ENCODE peak calls at places on chromosome 5, in four cellular contexts. V is lower lobe of right lung, N is tibial nerve, M is heart left ventricle. C is an unnamed sample.

GRCh38 chr5:24642022-24642421 is 2.8 kb downstream of the CDH10 start:
- DNase-seq in M (no peak), N (no peak), V (no peak), C (peak)

GRCh38 chr5:173800340-173800739 is 87.8 kb upstream of the CPEB4 start:
- DNase-seq in V (no peak), M (no peak), N (no peak), C (no peak)

GRCh38 chr5:140567136-140567818 is 2.6 kb downstream of the SLC35A4 start:
- DNase-seq in N (no peak), V (no peak), M (no peak), C (no peak)

GRCh38 chr5:99179206-99179605 is 250.4 kb upstream of the CHD1 start:
- DNase-seq in N (no peak), M (no peak), V (no peak), C (no peak)

GRCh38 chr5:174134545-174134944 is 89.0 kb downstream of the NSG2 start:
- DNase-seq in M (no peak), V (no peak), N (no peak), C (no peak)

GRCh38 chr5:148697177-148697820 is 43.0 kb upstream of the HTR4 start:
- DNase-seq in N (no peak), V (no peak), M (no peak), C (peak)

GRCh38 chr5:93141969-93142368 is 439.1 kb downstream of the NR2F1-AS1 start:
- DNase-seq in N (no peak), M (no peak), V (no peak), C (no peak)

GRCh38 chr5:178772351-178772750 is 41.9 kb upstream of the ZNF354A start:
- DNase-seq in N (no peak), M (no peak), V (no peak), C (no peak)

GRCh38 chr5:61504143-61504542 is 172.1 kb downstream of the ZSWIM6 start:
- DNase-seq in N (no peak), M (no peak), V (no peak), C (no peak)

GRCh38 chr5:154727361-154727760 is 27.8 kb upstream of the LARP1 start:
- DNase-seq in V (no peak), M (no peak), N (no peak), C (no peak)

GRCh38 chr5:33530183-33530962 is 89.6 kb downstream of the TARS1 start:
- DNase-seq in V (no peak), N (no peak), M (no peak), C (no peak)

GRCh38 chr5:132065351-132065937 is 5.0 kb downstream of the IL3 start:
- DNase-seq in V (peak), N (no peak), M (peak), C (peak)

GRCh38 chr5:126384985-126385384 is 38.2 kb upstream of the GRAMD2B start:
- DNase-seq in M (no peak), N (no peak), V (no peak), C (peak)

GRCh38 chr5:108727154-108727638 is 20.5 kb upstream of the FER start:
- DNase-seq in V (peak), M (peak), N (no peak), C (peak)

GRCh38 chr5:157350939-157351338 is 85.0 kb downstream of the CYFIP2 start:
- DNase-seq in V (no peak), M (no peak), N (no peak), C (no peak)

GRCh38 chr5:122458278-122458872 is 146.3 kb downstream of the SNCAIP start:
- DNase-seq in V (no peak), M (no peak), N (no peak), C (peak)

GRCh38 chr5:157540124-157540523 is 35.5 kb downstream of the ADAM19 start:
- DNase-seq in M (no peak), V (no peak), N (no peak), C (no peak)

GRCh38 chr5:156913719-156914370 is 49.2 kb downstream of the TIMD4 start:
- DNase-seq in N (no peak), V (no peak), M (no peak), C (no peak)

GRCh38 chr5:135891280-135891679 is 4.4 kb downstream of the IL9 start:
- DNase-seq in V (no peak), M (no peak), N (no peak), C (no peak)

GRCh38 chr5:181052526-181052927 is 12.5 kb downstream of the BTNL9 start:
- DNase-seq in M (no peak), N (no peak), V (no peak), C (no peak)

GRCh38 chr5:91283899-91284298 is 99.2 kb downstream of the ARRDC3 start:
- DNase-seq in N (no peak), V (no peak), M (no peak), C (peak)

GRCh38 chr5:72525816-72526215 is 18.6 kb upstream of the ZNF366 start:
- DNase-seq in N (no peak), V (no peak), M (no peak), C (peak)

DNA sequence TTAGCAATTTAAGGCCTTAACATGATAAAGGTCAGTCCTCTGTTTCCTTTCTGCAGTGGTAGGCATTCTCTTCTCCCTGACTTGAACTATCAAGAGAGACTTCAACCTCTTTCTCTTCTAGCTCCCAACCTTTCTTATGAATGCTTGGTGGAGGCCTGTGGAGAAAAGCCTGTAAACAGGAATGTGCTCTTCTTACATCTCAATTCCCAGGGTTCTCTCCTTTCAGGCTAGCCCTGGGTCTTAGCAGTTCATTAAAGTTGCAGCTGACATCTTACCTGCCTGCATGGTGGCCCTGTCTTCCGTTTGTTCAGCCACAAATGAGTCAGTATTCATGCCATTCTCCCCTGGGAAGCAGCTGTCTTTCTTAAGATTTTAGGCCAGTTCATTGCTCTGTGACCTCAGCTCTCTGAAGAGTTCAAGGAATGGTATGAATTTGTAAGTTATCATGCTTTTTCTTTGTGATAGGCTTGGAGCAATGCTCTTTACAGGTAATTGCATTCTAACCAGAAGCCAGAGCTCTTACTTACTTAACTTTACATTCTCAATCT is 77.8 kb downstream of the ADCY2 start:
- DNase-seq in V (no peak), N (no peak), M (no peak), C (no peak)
- H3K4me3 ChIP-seq in V (no peak), N (no peak), M (no peak), C (no peak)

DNA sequence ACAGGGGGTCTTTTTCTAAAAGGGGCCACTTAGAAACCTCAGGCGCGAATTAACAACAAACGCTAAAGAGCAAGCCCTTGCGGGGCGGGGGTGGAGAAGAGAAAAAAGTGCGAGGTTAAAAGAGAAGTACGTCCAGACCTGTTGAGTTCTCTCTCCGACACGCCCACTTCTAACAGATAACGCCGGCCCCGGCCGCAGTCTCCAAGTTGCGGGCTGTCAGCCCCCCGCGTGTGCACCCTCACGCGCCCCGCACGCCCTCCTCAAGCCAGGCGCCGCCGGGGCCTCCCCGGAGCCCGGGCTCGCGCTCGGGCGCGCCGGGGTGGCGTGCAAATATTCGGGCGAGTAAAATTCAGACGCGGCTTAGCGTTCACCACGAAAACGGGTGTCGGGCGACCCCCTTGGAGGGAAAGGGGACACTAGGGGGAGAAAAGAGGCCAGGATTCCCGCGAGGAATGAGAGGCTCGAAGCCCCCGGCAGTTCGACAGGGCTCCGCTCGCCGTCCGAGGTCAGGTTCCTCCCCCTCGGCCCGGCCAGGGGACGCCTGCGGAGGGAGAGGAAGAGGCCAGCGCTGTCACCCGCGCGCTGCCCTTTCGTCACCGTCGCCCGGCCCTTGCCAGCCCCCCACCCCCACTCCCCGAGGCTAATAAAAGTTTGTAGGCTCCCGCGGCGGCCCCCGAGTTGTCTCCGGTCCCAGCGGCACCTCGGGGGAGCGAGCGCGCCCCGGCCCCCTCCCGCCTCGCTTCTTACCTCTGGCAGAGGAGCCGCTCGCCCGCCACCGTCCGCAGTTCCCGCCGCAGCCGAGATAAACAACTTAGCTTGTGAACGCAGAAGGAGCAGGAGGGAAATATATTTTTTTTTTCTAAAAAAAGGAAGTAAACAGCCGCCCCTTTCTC is 776 bp downstream of the NR3C1 start:
- DNase-seq in V (peak), M (peak), N (peak), C (peak)
- TF ChIP-seq CTCF in V (no peak), M (no peak), N (no peak), C (no peak)

DNA sequence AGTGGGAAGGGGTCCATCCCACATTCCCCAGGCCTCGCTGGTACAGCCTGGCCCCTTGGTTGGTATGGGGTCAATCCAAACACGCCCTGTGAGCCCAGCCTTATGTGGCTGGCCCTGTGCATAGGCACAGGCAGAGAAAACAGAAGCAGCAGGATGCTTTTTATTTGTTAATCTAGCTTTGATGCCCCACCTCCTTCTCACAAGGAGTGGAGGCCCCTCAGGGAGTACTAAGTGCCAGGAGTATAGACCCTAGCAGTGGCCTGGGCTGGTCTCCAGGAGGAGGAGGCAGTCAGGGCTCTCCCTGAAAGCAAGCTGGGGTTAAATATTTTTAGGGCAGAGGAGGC is 14.6 kb upstream of the TCF7 start:
- DNase-seq in M (no peak), N (no peak), V (no peak), C (no peak)
- H3K4me3 ChIP-seq in M (no peak), N (no peak), V (no peak), C (no peak)

GRCh38 chr5:160079753-160080152 is 39.5 kb downstream of the PWWP2A start:
- DNase-seq in V (no peak), M (no peak), N (no peak), C (no peak)

GRCh38 chr5:160071521-160072299 is 47.5 kb downstream of the PWWP2A start:
- DNase-seq in M (peak), V (no peak), N (no peak), C (peak)

GRCh38 chr5:160076997-160077396 is 42.3 kb downstream of the PWWP2A start:
- DNase-seq in M (no peak), N (no peak), V (no peak), C (no peak)

GRCh38 chr5:160075073-160075472 is 44.2 kb downstream of the PWWP2A start:
- DNase-seq in M (no peak), N (no peak), V (no peak), C (no peak)
- TF ChIP-seq CTCF in M (no peak), N (no peak), V (no peak), C (no peak)

DNA sequence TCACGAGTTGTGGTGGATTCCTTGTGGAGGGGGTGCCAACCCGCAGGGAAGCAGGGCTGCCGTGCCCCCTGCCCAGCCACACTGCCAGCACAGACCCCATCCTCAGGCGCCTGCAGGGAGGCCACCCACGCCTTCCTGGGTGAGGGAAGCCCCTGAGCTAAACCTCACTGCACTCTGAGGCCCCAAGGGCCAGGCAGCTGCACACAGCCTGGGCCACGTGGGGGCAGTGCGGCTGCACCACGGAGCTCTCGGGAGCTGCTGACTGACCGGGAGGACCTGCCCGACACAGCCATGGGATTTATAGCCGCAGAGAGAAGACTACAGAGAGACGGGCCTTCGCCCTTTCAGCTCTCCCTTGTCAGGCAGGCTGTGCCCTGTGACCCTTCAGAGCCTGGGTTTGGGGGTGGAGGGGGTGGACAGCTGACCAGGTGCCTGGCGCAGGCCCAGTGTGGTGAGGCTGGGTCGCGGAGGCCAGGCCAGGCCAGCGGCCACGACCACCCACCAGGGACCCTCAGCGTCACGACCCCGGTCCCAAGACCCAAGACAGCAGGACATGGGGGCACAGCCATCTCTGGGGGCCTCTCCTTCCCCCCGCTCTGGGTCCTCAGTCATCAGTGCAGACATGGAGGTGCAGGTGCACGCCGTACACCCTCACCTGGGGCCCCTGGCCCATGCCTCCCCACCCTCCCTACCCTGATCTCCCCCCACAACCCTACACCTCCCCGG is 4.3 kb upstream of the AHRR start:
- DNase-seq in V (no peak), N (no peak), M (no peak), C (peak)
- H3K4me3 ChIP-seq in V (no peak), N (no peak), M (no peak), C (no peak)

DNA sequence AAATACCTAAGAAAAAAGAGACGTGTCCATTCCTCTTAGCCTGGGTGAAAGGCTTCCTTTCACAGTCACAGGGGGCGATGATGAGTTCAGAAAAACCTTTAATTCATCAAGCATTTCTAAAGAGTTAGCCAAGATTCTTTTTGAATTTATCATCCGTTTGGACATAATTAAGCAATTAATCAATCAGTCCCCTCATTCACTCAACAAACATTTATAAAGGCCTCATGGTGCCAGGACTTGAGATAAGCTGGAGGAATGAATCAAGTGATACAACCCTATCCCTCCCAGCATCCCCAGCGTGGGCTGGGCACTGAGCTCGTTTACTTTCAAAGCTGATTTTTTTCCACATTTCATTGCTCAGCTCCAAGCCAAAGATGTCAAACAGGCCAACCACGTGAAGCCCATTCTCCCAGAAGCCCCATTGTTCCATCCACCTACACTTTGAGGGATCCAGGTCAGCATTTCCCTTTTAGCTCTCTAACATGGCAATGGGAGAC is 140.5 kb downstream of the SLIT3 start:
- DNase-seq in M (no peak), N (no peak), V (no peak), C (peak)
- TF ChIP-seq CTCF in M (no peak), N (no peak), V (no peak), C (peak)

GRCh38 chr5:35804201-35804653 is 52.5 kb upstream of the IL7R start:
- DNase-seq in M (no peak), N (no peak), V (no peak), C (no peak)
- H3K4me3 ChIP-seq in M (no peak), N (no peak), V (no peak), C (no peak)

GRCh38 chr5:119409235-119409815 is 43.0 kb upstream of the HSD17B4 start:
- DNase-seq in N (no peak), V (no peak), M (no peak), C (no peak)
- TF ChIP-seq CTCF in N (no peak), V (no peak), M (no peak), C (no peak)